ENCODE peak calls at places on chromosomes 16 and 17, in four cellular contexts. One of them, this sample, is unnamed.
A peak's percentile ranks its signal among the peaks of the same experiment; 100 is the strongest.

GRCh38 chr16:19746561-19746960 is 28.5 kb downstream of the IQCK start:
- DNase-seq in B cell: no peak
- DNase-seq in activated CD8-positive, alpha-beta T cell treated with anti-CD3 and anti-CD28 coated beads for 36 hours: no peak
- DNase-seq in heart right ventricle: no peak
- DNase-seq in this sample: no peak

GRCh38 chr16:19657831-19658230 is 60.2 kb downstream of the KNOP1 start:
- DNase-seq in B cell: no peak
- DNase-seq in activated CD8-positive, alpha-beta T cell treated with anti-CD3 and anti-CD28 coated beads for 36 hours: no peak
- DNase-seq in heart right ventricle: no peak
- DNase-seq in this sample: no peak

GRCh38 chr16:3444032-3444388 is 530 bp downstream of the NAA60 start:
- DNase-seq in B cell: no peak
- DNase-seq in heart right ventricle: no peak
- DNase-seq in activated CD8-positive, alpha-beta T cell treated with anti-CD3 and anti-CD28 coated beads for 36 hours: peak; percentile 75
- DNase-seq in this sample: no peak

GRCh38 chr17:10429416-10430045 is 7.8 kb upstream of the MYH8 start:
- DNase-seq in activated CD8-positive, alpha-beta T cell treated with anti-CD3 and anti-CD28 coated beads for 36 hours: no peak
- DNase-seq in B cell: no peak
- DNase-seq in heart right ventricle: no peak
- DNase-seq in this sample: no peak

GRCh38 chr17:75110307-75110937 is 653 bp downstream of the ARMC7 start:
- DNase-seq in activated CD8-positive, alpha-beta T cell treated with anti-CD3 and anti-CD28 coated beads for 36 hours: peak; percentile 44
- DNase-seq in B cell: no peak
- DNase-seq in heart right ventricle: no peak
- DNase-seq in this sample: no peak

GRCh38 chr17:81471804-81472456 is 40.7 kb downstream of the ACTG1 start:
- DNase-seq in heart right ventricle: no peak
- DNase-seq in B cell: no peak
- DNase-seq in activated CD8-positive, alpha-beta T cell treated with anti-CD3 and anti-CD28 coated beads for 36 hours: peak; percentile 45
- DNase-seq in this sample: no peak

GRCh38 chr17:48893646-48894508 is 1.3 kb downstream of the ATP5MC1 start:
- DNase-seq in B cell: no peak
- DNase-seq in activated CD8-positive, alpha-beta T cell treated with anti-CD3 and anti-CD28 coated beads for 36 hours: no peak
- DNase-seq in heart right ventricle: no peak
- DNase-seq in this sample: no peak

GRCh38 chr17:50266384-50267073 is 7.7 kb upstream of the TMEM92 start:
- DNase-seq in B cell: no peak
- DNase-seq in heart right ventricle: peak; percentile 35
- DNase-seq in activated CD8-positive, alpha-beta T cell treated with anti-CD3 and anti-CD28 coated beads for 36 hours: no peak
- DNase-seq in this sample: peak; percentile 5

GRCh38 chr17:39339272-39339671 is 62.2 kb downstream of the FBXL20 start:
- DNase-seq in heart right ventricle: no peak
- DNase-seq in activated CD8-positive, alpha-beta T cell treated with anti-CD3 and anti-CD28 coated beads for 36 hours: no peak
- DNase-seq in B cell: no peak
- DNase-seq in this sample: no peak

GRCh38 chr17:65531508-65532431 is 29.7 kb downstream of the AXIN2 start:
- DNase-seq in activated CD8-positive, alpha-beta T cell treated with anti-CD3 and anti-CD28 coated beads for 36 hours: no peak
- DNase-seq in B cell: no peak
- DNase-seq in heart right ventricle: peak; percentile 56
- DNase-seq in this sample: no peak
- TF ChIP-seq CTCF in activated CD8-positive, alpha-beta T cell treated with anti-CD3 and anti-CD28 coated beads for 36 hours: no peak
- TF ChIP-seq CTCF in B cell: no peak
- TF ChIP-seq CTCF in heart right ventricle: no peak
- TF ChIP-seq CTCF in this sample: no peak

DNA sequence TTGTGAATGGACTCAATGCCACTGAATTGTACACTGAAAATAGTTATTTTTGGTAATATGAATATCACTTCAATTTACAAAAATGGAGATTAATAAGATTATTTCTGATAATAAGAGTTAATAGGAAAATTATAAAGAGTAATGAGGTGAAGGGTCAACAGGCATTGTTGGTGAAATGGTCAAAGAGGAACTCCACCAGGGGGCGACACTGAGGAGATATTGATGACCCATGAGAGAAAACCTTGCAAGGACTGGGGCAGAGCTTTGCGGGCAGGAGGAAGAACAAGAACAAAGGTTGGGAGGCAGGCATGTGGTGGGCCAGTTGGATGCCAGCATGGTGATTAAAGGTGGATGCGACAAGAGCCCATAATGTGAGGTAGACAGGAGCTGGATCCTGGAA is 74.0 kb upstream of the XYLT1 start:
- DNase-seq in heart right ventricle: no peak
- DNase-seq in activated CD8-positive, alpha-beta T cell treated with anti-CD3 and anti-CD28 coated beads for 36 hours: peak; percentile 50
- DNase-seq in B cell: no peak
- DNase-seq in this sample: no peak
- TF ChIP-seq CTCF in heart right ventricle: no peak
- TF ChIP-seq CTCF in activated CD8-positive, alpha-beta T cell treated with anti-CD3 and anti-CD28 coated beads for 36 hours: peak; percentile 51
- TF ChIP-seq CTCF in B cell: peak; percentile 19
- TF ChIP-seq CTCF in this sample: no peak

GRCh38 chr16:89453662-89454321 is 36.6 kb downstream of the ANKRD11 start:
- DNase-seq in B cell: no peak
- DNase-seq in heart right ventricle: peak; percentile 29
- DNase-seq in activated CD8-positive, alpha-beta T cell treated with anti-CD3 and anti-CD28 coated beads for 36 hours: peak; percentile 39
- DNase-seq in this sample: no peak
- TF ChIP-seq CTCF in B cell: no peak
- TF ChIP-seq CTCF in heart right ventricle: peak; percentile 10
- TF ChIP-seq CTCF in activated CD8-positive, alpha-beta T cell treated with anti-CD3 and anti-CD28 coated beads for 36 hours: peak; percentile 39
- TF ChIP-seq CTCF in this sample: no peak

DNA sequence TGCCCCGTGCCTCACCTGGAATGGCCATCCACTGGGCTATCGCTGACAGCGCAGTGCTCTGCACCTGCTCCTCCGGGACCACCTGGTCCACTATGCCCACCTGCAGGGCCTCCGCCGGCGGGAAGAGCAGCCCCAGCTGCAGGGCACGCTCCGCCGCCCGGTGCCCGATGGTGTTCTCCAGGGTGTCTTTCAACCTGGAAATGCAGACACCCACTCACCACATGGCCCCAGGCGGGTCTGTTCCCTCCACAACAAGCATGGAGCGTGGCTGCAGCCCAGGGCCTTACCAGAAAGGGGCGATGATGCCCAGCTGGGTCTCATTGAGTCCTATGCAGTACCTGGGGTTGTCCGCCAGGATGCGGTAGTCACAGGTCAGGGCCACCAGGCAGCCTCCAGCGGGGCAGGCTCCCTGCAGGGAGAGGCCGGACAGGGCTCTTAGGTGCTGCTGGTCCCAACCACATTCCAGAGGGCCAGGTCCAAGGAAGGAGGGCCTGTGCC is 6.8 kb downstream of the DNASE1L2 start:
- DNase-seq in activated CD8-positive, alpha-beta T cell treated with anti-CD3 and anti-CD28 coated beads for 36 hours: no peak
- DNase-seq in heart right ventricle: no peak
- DNase-seq in B cell: no peak
- DNase-seq in this sample: no peak
- TF ChIP-seq CTCF in activated CD8-positive, alpha-beta T cell treated with anti-CD3 and anti-CD28 coated beads for 36 hours: no peak
- TF ChIP-seq CTCF in heart right ventricle: no peak
- TF ChIP-seq CTCF in B cell: no peak
- TF ChIP-seq CTCF in this sample: no peak

DNA sequence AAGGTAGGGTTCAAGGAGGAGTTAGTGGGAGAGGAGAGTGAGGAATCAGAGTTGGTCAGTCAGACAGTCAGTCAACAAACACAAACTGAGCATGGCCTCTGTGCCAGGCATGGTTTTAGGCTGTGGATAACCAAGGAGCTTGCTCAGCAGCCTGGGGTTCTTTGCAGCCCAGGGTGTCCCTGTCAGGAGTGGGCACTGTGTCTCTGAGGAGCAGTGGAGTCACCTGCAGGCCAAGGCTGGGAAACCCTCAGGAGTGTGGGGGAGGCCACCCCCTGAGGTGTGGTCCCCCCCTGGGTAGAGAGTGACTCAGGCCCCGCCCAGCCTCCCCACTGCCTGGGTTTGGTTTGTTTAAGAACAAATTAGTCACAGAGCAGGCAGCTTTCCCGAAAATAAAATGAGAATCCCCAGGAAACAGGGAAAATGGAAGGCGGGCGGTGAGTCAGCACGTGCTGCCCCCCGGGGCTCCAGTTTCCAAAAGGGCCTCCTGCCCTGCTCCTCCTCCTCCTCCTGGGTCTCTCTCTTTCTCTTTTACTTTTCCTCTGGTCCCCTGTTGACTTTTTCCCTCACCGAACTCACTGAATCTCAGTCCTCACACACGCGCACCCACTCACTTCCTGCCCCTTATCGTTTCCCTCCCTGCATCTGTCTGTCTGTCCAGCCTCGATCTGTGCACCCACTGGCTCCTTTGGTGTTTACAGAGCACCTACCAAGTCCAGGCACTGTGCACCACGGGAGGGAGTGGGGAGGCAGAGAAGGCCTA is 44.3 kb downstream of the SOCS3 start:
- DNase-seq in activated CD8-positive, alpha-beta T cell treated with anti-CD3 and anti-CD28 coated beads for 36 hours: peak; percentile 77
- DNase-seq in B cell: no peak
- DNase-seq in heart right ventricle: peak; percentile 73
- DNase-seq in this sample: peak; percentile 80
- TF ChIP-seq CTCF in activated CD8-positive, alpha-beta T cell treated with anti-CD3 and anti-CD28 coated beads for 36 hours: no peak
- TF ChIP-seq CTCF in B cell: no peak
- TF ChIP-seq CTCF in heart right ventricle: no peak
- TF ChIP-seq CTCF in this sample: no peak

DNA sequence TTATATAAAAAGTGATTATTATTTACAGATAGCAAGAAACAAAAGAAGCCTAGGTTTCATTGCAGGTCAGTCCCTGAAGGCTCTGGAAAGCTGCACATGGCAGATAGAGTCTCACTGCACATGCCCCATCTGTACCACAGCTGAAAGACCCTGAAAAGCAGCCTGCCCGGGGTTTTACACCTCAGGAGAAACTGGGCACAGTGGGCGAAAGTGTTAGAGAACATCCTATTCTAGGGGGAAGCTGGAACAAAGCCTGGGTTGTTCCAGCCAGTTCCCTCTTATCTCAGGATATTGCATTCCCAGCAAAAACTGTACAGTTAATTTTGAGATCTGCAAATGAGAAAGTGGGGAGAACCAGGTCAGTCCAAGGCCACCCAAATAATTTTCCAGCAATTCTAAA is 419.7 kb downstream of the CNTNAP4 start:
- DNase-seq in B cell: no peak
- DNase-seq in heart right ventricle: no peak
- DNase-seq in activated CD8-positive, alpha-beta T cell treated with anti-CD3 and anti-CD28 coated beads for 36 hours: no peak
- DNase-seq in this sample: no peak
- TF ChIP-seq CTCF in B cell: no peak
- TF ChIP-seq CTCF in heart right ventricle: no peak
- TF ChIP-seq CTCF in activated CD8-positive, alpha-beta T cell treated with anti-CD3 and anti-CD28 coated beads for 36 hours: no peak
- TF ChIP-seq CTCF in this sample: no peak

GRCh38 chr16:27452569-27453475 is 50.8 kb downstream of the IL21R start:
- DNase-seq in heart right ventricle: no peak
- DNase-seq in activated CD8-positive, alpha-beta T cell treated with anti-CD3 and anti-CD28 coated beads for 36 hours: peak; percentile 28
- DNase-seq in B cell: no peak
- DNase-seq in this sample: no peak

GRCh38 chr16:27446721-27447120 is 44.7 kb downstream of the IL21R start:
- DNase-seq in B cell: peak; percentile 78
- DNase-seq in heart right ventricle: no peak
- DNase-seq in activated CD8-positive, alpha-beta T cell treated with anti-CD3 and anti-CD28 coated beads for 36 hours: peak; percentile 87
- DNase-seq in this sample: no peak

GRCh38 chr16:27450836-27451341 is 48.9 kb downstream of the IL21R start:
- DNase-seq in activated CD8-positive, alpha-beta T cell treated with anti-CD3 and anti-CD28 coated beads for 36 hours: peak; percentile 64
- DNase-seq in B cell: peak; percentile 48
- DNase-seq in heart right ventricle: no peak
- DNase-seq in this sample: no peak

GRCh38 chr16:27448531-27449433 is 46.8 kb downstream of the IL21R start:
- DNase-seq in heart right ventricle: no peak
- DNase-seq in activated CD8-positive, alpha-beta T cell treated with anti-CD3 and anti-CD28 coated beads for 36 hours: no peak
- DNase-seq in B cell: no peak
- DNase-seq in this sample: no peak

DNA sequence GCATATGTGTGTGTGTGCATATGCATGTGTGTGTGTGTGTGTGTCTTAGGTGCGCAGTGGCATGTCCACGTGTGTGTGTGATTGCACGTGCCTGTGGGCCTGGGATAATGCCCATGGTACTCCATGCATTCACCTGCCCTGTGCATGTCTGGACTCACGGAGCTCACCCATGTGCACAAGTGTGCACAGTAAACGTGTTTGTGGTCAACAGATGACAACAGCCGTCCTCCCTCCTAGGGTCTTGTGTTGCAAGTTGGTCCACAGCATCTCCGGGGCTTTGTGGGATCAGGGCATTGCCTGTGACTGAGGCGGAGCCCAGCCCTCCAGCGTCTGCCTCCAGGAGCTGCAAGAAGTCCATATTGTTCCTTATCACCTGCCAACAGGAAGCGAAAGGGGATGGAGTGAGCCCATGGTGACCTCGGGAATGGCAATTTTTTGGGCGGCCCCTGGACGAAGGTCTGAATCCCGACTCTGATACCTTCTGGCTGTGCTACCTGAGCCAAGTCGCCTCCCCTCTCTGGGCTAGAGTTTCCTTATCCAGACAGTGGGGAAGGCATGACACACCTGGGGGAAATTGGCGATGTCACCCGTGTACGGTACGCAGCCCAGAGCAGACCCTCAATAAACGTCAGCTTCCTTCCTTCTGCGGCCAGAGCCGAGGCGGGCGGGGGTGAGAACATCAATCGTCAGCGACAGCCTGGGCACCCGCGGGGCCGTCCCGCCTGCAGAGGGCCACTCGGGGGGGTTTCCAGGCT is 47.6 kb downstream of the IL21R start:
- DNase-seq in heart right ventricle: no peak
- DNase-seq in B cell: peak; percentile 90
- DNase-seq in activated CD8-positive, alpha-beta T cell treated with anti-CD3 and anti-CD28 coated beads for 36 hours: peak; percentile 97
- DNase-seq in this sample: peak; percentile 82
- TF ChIP-seq CTCF in heart right ventricle: no peak
- TF ChIP-seq CTCF in B cell: no peak
- TF ChIP-seq CTCF in activated CD8-positive, alpha-beta T cell treated with anti-CD3 and anti-CD28 coated beads for 36 hours: no peak
- TF ChIP-seq CTCF in this sample: no peak

GRCh38 chr16:50862818-50863672 is 121.2 kb downstream of the CYLD start:
- DNase-seq in B cell: no peak
- DNase-seq in heart right ventricle: no peak
- DNase-seq in activated CD8-positive, alpha-beta T cell treated with anti-CD3 and anti-CD28 coated beads for 36 hours: no peak
- DNase-seq in this sample: no peak
- TF ChIP-seq CTCF in B cell: no peak
- TF ChIP-seq CTCF in heart right ventricle: no peak
- TF ChIP-seq CTCF in activated CD8-positive, alpha-beta T cell treated with anti-CD3 and anti-CD28 coated beads for 36 hours: no peak
- TF ChIP-seq CTCF in this sample: no peak

DNA sequence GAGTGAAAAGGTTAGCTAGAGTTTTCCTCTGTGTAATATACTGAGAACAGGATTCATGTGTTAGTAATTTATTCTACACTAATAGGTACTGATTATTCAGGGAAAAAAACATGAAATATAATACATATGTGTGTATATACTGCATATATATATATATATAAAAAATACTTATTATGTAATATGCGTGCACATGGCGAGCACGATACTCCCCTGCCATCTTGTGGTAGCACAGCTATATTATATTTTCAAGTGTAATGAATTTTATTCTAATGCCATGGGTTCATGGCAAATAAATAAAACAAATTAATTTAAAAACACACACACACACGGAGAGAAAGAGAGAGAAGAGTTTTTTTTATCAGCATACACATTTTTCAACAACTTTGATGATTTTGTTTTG is 460.6 kb downstream of the KCNJ2 start:
- DNase-seq in heart right ventricle: no peak
- DNase-seq in B cell: no peak
- DNase-seq in activated CD8-positive, alpha-beta T cell treated with anti-CD3 and anti-CD28 coated beads for 36 hours: peak; percentile 4
- DNase-seq in this sample: no peak
- TF ChIP-seq CTCF in heart right ventricle: peak; percentile 39
- TF ChIP-seq CTCF in B cell: no peak
- TF ChIP-seq CTCF in activated CD8-positive, alpha-beta T cell treated with anti-CD3 and anti-CD28 coated beads for 36 hours: no peak
- TF ChIP-seq CTCF in this sample: no peak